ENCODE peak calls at places on chromosome 18, in eight cellular contexts. T, R, I, L, B, P, G and M are unnamed samples.
A peak's percentile ranks its signal among the peaks of the same experiment; 100 is the strongest.

GRCh38 chr18:54075681-54076080 is 148.8 kb downstream of the MBD2 start:
- DNase-seq in G (no peak), I (no peak), L (no peak), R (no peak), P (no peak), T (no peak), B (no peak), M (no peak)

GRCh38 chr18:23703057-23703986 is 14.1 kb downstream of the LAMA3 start:
- DNase-seq in B (peak; percentile 59), G (peak; percentile 13), R (peak; percentile 79), I (no peak), L (peak; percentile 46), T (peak; percentile 45), P (peak; percentile 29), M (no peak)

GRCh38 chr18:39681061-39681460 is 2115.5 kb upstream of the CELF4 start:
- DNase-seq in P (no peak), T (no peak), L (no peak), G (no peak), R (no peak), I (no peak), B (no peak), M (no peak)

GRCh38 chr18:22164337-22165048 is 4.9 kb upstream of the GATA6 start:
- DNase-seq in L (no peak), B (no peak), T (no peak), G (no peak), I (no peak), P (no peak), R (no peak), M (no peak)

GRCh38 chr18:63578357-63578958 is 8.7 kb upstream of the SERPINB13 start:
- DNase-seq in I (no peak), T (no peak), L (peak; percentile 28), G (no peak), B (peak; percentile 8), R (peak; percentile 36), P (peak; percentile 59), M (no peak)

GRCh38 chr18:48133675-48134251 is 203.3 kb upstream of the SMAD2 start:
- DNase-seq in I (no peak), R (no peak), P (no peak), L (peak; percentile 31), G (no peak), B (peak; percentile 37), T (peak; percentile 37), M (no peak)

GRCh38 chr18:74375999-74376398 is 60.4 kb downstream of the C18orf63 start:
- DNase-seq in L (no peak), R (peak; percentile 7), I (no peak), B (no peak), P (no peak), T (no peak), G (no peak), M (no peak)

GRCh38 chr18:42087195-42087594 is 132.2 kb downstream of the PIK3C3 start:
- DNase-seq in I (no peak), R (no peak), B (no peak), P (no peak), L (no peak), T (no peak), G (no peak), M (no peak)

GRCh38 chr18:62486290-62486964 is 36.4 kb upstream of the ZCCHC2 start:
- DNase-seq in I (no peak), B (peak; percentile 36), T (no peak), P (no peak), L (no peak), G (no peak), R (peak; percentile 16), M (no peak)

GRCh38 chr18:23935804-23936203 is 78.8 kb upstream of the TTC39C start:
- DNase-seq in R (no peak), P (no peak), B (no peak), T (no peak), I (no peak), G (no peak), L (no peak), M (no peak)

GRCh38 chr18:9696701-9697100 is 11.4 kb upstream of the RAB31 start:
- DNase-seq in G (no peak), L (no peak), I (no peak), P (no peak), B (no peak), R (no peak), T (peak; percentile 18), M (no peak)

GRCh38 chr18:23634692-23635091 is 28.0 kb downstream of the ANKRD29 start:
- DNase-seq in I (no peak), B (no peak), T (no peak), P (no peak), R (no peak), G (no peak), L (no peak), M (no peak)

GRCh38 chr18:77321823-77322805 is 72.5 kb downstream of the GALR1 start:
- DNase-seq in T (peak; percentile 85), L (no peak), P (peak; percentile 47), I (no peak), G (peak; percentile 32), R (no peak), B (no peak), M (no peak)

GRCh38 chr18:50602466-50602865 is 42.6 kb downstream of the MAPK4 start:
- DNase-seq in G (no peak), P (no peak), I (no peak), T (no peak), B (peak; percentile 29), L (no peak), R (no peak), M (no peak)

GRCh38 chr18:38796762-38797161 is 1231.2 kb upstream of the CELF4 start:
- DNase-seq in P (no peak), R (no peak), L (no peak), T (no peak), I (no peak), B (no peak), G (no peak), M (no peak)

GRCh38 chr18:68342039-68342659 is 372.8 kb downstream of the TMX3 start:
- DNase-seq in B (no peak), T (no peak), G (no peak), R (no peak), I (no peak), P (no peak), L (no peak), M (no peak)

GRCh38 chr18:31015715-31016459 is 26.7 kb downstream of the DSC3 start:
- DNase-seq in G (no peak), L (no peak), T (no peak), R (no peak), I (no peak), B (no peak), P (no peak), M (no peak)

GRCh38 chr18:48947102-48947501 is 3.7 kb downstream of the SMAD7 start:
- DNase-seq in L (no peak), B (no peak), G (no peak), T (no peak), R (no peak), P (no peak), I (no peak), M (no peak)

GRCh38 chr18:43800584-43800983 is 523.3 kb upstream of the SYT4 start:
- DNase-seq in B (no peak), L (no peak), I (no peak), R (no peak), T (no peak), G (no peak), P (no peak), M (no peak)

GRCh38 chr18:45417392-45417791 is 197.9 kb upstream of the SLC14A2 start:
- DNase-seq in G (no peak), R (no peak), L (no peak), I (no peak), P (no peak), T (no peak), B (no peak), M (no peak)

GRCh38 chr18:45413180-45413836 is 202.0 kb upstream of the SLC14A2 start:
- DNase-seq in L (no peak), G (no peak), T (no peak), I (no peak), P (no peak), R (no peak), B (no peak), M (no peak)

GRCh38 chr18:45416168-45416567 is 199.1 kb upstream of the SLC14A2 start:
- DNase-seq in R (no peak), B (peak; percentile 55), P (no peak), G (peak; percentile 10), I (no peak), T (no peak), L (peak; percentile 70), M (no peak)

GRCh38 chr18:45412577-45412976 is 202.7 kb upstream of the SLC14A2 start:
- DNase-seq in I (no peak), L (no peak), T (no peak), P (no peak), R (no peak), G (no peak), B (peak; percentile 20), M (no peak)

GRCh38 chr18:45415614-45416013 is 199.7 kb upstream of the SLC14A2 start:
- DNase-seq in G (no peak), T (no peak), I (no peak), P (no peak), B (no peak), R (no peak), L (no peak), M (no peak)
- H3K4me3 ChIP-seq in G (no peak overlapping the region), T (no peak overlapping the region), I (no peak overlapping the region), P (no peak overlapping the region), B (no peak overlapping the region), R (no peak overlapping the region), L (no peak overlapping the region), M (no peak overlapping the region)

DNA sequence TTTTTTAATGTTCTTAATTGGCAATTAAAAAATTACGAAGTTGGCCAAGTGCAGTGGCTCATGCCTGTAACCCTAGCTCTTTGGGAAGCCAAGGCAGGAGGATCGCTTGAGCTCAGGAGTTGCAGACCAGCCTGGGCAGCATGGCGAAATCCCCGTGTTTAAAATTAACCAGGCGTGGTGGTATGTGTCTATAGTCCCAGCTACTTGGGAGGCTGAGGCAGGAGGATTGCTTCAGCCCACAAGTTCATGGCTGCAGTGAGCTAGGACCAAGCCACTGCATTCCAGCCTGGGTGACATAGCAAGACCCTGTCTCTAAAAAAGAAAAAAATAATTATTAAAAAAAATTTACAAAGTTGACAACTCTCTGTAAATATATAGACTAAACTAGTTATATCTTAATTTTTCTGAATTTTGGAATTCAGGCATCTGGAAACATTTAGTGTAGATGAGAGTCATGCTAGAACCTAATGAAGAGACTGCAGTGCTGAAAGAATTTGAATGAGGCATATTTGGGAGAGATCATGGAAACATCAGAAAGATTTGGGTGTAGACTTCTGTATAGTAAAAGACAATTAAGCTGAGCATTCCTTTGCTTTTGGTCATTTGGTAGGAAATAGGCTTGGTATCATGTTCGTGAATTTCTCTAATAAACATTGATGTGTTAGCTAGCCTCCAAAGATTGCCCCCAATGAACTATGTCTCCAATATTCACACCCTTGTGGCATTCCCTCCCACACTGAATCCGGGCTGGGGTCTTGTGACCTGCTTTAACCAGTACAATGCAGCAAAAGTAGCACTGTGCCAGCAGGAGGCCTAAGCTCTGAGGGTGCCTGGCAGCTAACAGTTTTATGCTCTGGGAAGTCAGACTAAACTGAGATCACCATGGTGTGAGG is 4.2 kb upstream of the ROCK1 start:
- DNase-seq in P (no peak), B (peak; percentile 74), L (no peak), I (no peak), T (no peak), R (peak; percentile 65), G (no peak), M (peak; percentile 74)
- TF ChIP-seq CTCF in P (no peak), B (no peak), L (no peak), I (no peak), T (no peak), R (peak; percentile 4), G (peak; percentile 1), M (peak; percentile 23)

GRCh38 chr18:10926565-10927194 is 222.7 kb downstream of the PIEZO2 start:
- DNase-seq in R (peak; percentile 68), L (no peak), T (no peak), G (no peak), I (no peak), B (peak; percentile 78), P (no peak), M (no peak)
- H3K4me3 ChIP-seq in R (no peak overlapping the region), L (no peak overlapping the region), T (no peak overlapping the region), G (no peak overlapping the region), I (peak overlapping the region; percentile 4), B (peak overlapping the region; percentile 21), P (no peak overlapping the region), M (no peak overlapping the region)

GRCh38 chr18:79704631-79705030 is 25.0 kb downstream of the CTDP1 start:
- DNase-seq in L (no peak), B (no peak), G (no peak), I (no peak), R (no peak), T (no peak), P (no peak), M (no peak)
- TF ChIP-seq CTCF in L (no peak), B (no peak), G (no peak), I (no peak), R (no peak), T (no peak), P (no peak), M (no peak)